ENCODE peak calls at places on chromosomes 3 and 15, in four cellular contexts. Q, W, S and O are unnamed samples.

GRCh38 chr3:37703633-37704032 is 158.0 kb upstream of the CTDSPL start:
- DNase-seq in Q (no peak), W (peak), S (peak), O (peak)

GRCh38 chr15:90087454-90088154 is 14.7 kb downstream of the IDH2 start:
- DNase-seq in Q (no peak), W (peak), S (peak), O (no peak)

GRCh38 chr3:62128028-62128427 is 245.3 kb downstream of the FEZF2 start:
- DNase-seq in Q (peak), W (peak), S (peak), O (no peak)

GRCh38 chr3:175316799-175317198 is 457.7 kb downstream of the NAALADL2 start:
- DNase-seq in Q (no peak), W (peak), S (no peak), O (no peak)

GRCh38 chr15:69663982-69664381 is 211.4 kb downstream of the RPLP1 start:
- DNase-seq in Q (no peak), W (no peak), S (no peak), O (no peak)

GRCh38 chr3:105944281-105944680 is 75.5 kb upstream of the CBLB start:
- DNase-seq in Q (no peak), W (peak), S (peak), O (no peak)

GRCh38 chr3:108412351-108412750 is 98.0 kb downstream of the MYH15 start:
- DNase-seq in Q (no peak), W (peak), S (no peak), O (no peak)

GRCh38 chr3:52216585-52217408 is 8.6 kb downstream of the TLR9 start:
- DNase-seq in Q (peak), W (peak), S (peak), O (peak)

GRCh38 chr3:169147246-169148008 is 516.1 kb downstream of the MECOM start:
- DNase-seq in Q (peak), W (peak), S (peak), O (peak)

GRCh38 chr3:57009802-57010201 is 50.7 kb upstream of the SPATA12 start:
- DNase-seq in Q (no peak), W (no peak), S (no peak), O (no peak)

GRCh38 chr3:197961582-197961945 is 1.5 kb downstream of the LMLN start:
- DNase-seq in Q (no peak), W (no peak), S (no peak), O (no peak)

GRCh38 chr3:99620077-99620476 is 18.3 kb upstream of the COL8A1 start:
- DNase-seq in Q (no peak), W (no peak), S (no peak), O (no peak)

GRCh38 chr3:120425877-120426276 is 24.9 kb downstream of the FSTL1 start:
- DNase-seq in Q (no peak), W (no peak), S (peak), O (peak)

GRCh38 chr15:64970696-64971095 is 19.0 kb downstream of the SPG21 start:
- DNase-seq in Q (peak), W (no peak), S (no peak), O (no peak)

GRCh38 chr3:56624725-56625124 is 58.3 kb downstream of the TASOR start:
- DNase-seq in Q (no peak), W (no peak), S (peak), O (no peak)

GRCh38 chr15:53213336-53213735 is 423.2 kb upstream of the ONECUT1 start:
- DNase-seq in Q (no peak), W (no peak), S (no peak), O (no peak)

GRCh38 chr15:62426387-62426956 is 261.4 kb upstream of the C2CD4B start:
- DNase-seq in Q (no peak), W (no peak), S (peak), O (no peak)

GRCh38 chr3:106518516-106518915 is 649.7 kb upstream of the CBLB start:
- DNase-seq in Q (no peak), W (peak), S (peak), O (peak)

GRCh38 chr15:72168131-72168825 is 29.3 kb downstream of the GRAMD2A start:
- DNase-seq in Q (no peak), W (peak), S (no peak), O (no peak)

GRCh38 chr15:63752075-63752684 is 81.6 kb downstream of the HERC1 start:
- DNase-seq in Q (no peak), W (peak), S (peak), O (peak)

GRCh38 chr3:138381413-138381901 is 33.1 kb downstream of the MRAS start:
- DNase-seq in Q (peak), W (no peak), S (peak), O (no peak)

GRCh38 chr3:50327943-50328691 is at the start of gene TUSC2:
- DNase-seq in Q (peak), W (peak), S (peak), O (peak)

GRCh38 chr3:113783980-113784379 is 37.1 kb downstream of the ATP6V1A start:
- DNase-seq in Q (no peak), W (no peak), S (peak), O (no peak)

GRCh38 chr3:23457697-23458096 is 254.6 kb downstream of the UBE2E2 start:
- DNase-seq in Q (no peak), W (no peak), S (no peak), O (no peak)

GRCh38 chr15:98966036-98966787 is 41.4 kb downstream of the PGPEP1L start:
- DNase-seq in Q (no peak), W (no peak), S (peak), O (no peak)

GRCh38 chr15:90348456-90348855 is 3.6 kb upstream of the ZNF774 start:
- DNase-seq in Q (no peak), W (peak), S (no peak), O (no peak)

GRCh38 chr3:150407051-150407817 is 864 bp upstream of the TSC22D2 start:
- DNase-seq in Q (peak), W (peak), S (peak), O (no peak)

GRCh38 chr3:163916596-163917560 is 1161.4 kb downstream of the SI start:
- DNase-seq in Q (no peak), W (peak), S (no peak), O (no peak)

GRCh38 chr3:42057561-42058211 is 33.5 kb upstream of the TRAK1 start:
- DNase-seq in Q (no peak), W (no peak), S (no peak), O (no peak)

GRCh38 chr15:36185438-36185837 is 394.0 kb upstream of the CDIN1 start:
- DNase-seq in Q (no peak), W (no peak), S (no peak), O (no peak)

GRCh38 chr3:64867204-64867603 is 179.4 kb upstream of the ADAMTS9 start:
- DNase-seq in Q (no peak), W (no peak), S (no peak), O (no peak)

GRCh38 chr15:37518436-37518835 is 416.0 kb upstream of the TMCO5A start:
- DNase-seq in Q (no peak), W (no peak), S (no peak), O (no peak)

GRCh38 chr3:63032876-63033275 is 157.7 kb upstream of the CADPS start:
- DNase-seq in Q (no peak), W (peak), S (peak), O (no peak)

GRCh38 chr15:73869216-73869995 is 4.0 kb upstream of the TBC1D21 start:
- DNase-seq in Q (no peak), W (no peak), S (no peak), O (no peak)

GRCh38 chr3:75272708-75273107 is 391.4 kb upstream of the FRG2C start:
- DNase-seq in Q (no peak), W (no peak), S (peak), O (peak)

GRCh38 chr3:46706771-46707582 is 5.8 kb downstream of the TMIE start:
- DNase-seq in Q (no peak), W (peak), S (no peak), O (no peak)

GRCh38 chr3:31695280-31696008 is 162.7 kb downstream of the STT3B start:
- DNase-seq in Q (no peak), W (peak), S (peak), O (no peak)

GRCh38 chr3:86673981-86674380 is 317.0 kb downstream of the VGLL3 start:
- DNase-seq in Q (no peak), W (no peak), S (no peak), O (no peak)
- H3K4me3 ChIP-seq in Q (no peak), W (no peak), S (no peak), O (no peak)

DNA sequence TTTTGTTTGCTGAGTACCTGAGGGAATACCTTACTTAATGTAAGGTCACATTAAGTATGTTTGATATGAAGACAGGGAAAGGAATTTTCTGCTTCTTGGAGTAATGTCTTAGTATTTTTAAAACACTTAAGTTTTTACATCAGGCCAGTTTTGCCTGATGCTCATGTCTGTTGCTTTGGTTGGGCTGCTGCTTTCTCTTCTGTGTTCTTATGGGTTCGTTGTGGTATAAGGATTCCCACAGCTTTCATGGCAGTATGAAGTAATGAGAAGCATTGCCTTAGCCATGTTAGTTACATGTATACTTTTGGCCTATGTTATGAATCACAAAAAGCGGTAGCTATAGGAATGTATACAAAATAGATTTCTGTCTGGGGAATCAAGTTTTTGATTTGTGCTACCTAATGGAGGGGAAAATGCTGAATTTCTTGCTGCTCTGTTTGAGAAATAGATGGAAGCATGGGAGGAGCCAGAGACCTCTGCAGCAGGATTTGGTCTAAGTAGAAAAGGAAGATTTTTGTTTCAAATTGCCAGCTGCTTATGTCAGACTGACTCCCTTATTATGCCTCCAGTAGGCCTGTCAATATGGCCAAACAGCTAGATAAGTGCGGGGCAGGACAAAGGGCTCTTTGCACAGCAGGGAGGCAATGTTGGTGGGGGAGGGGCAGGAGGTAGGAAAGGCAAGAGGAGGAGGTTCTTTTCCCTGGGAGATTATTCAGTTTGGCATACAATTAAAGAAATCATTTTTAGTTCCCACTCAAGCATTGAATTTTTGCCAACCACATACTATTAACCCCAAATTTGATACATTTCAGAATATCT is 5.2 kb downstream of the SETD5 start:
- DNase-seq in Q (peak), W (peak), S (peak), O (no peak)
- H3K4me3 ChIP-seq in Q (peak), W (peak), S (peak), O (peak)

GRCh38 chr15:43516801-43517353 is 531 bp upstream of the MAP1A start:
- DNase-seq in Q (no peak), W (no peak), S (peak), O (peak)
- H3K4me3 ChIP-seq in Q (peak), W (no peak), S (peak), O (peak)

GRCh38 chr15:40309344-40309862 is 1.7 kb upstream of the PLCB2 start:
- DNase-seq in Q (no peak), W (no peak), S (no peak), O (no peak)
- H3K4me3 ChIP-seq in Q (no peak), W (no peak), S (no peak), O (no peak)